ENCODE peak calls at places on chromosomes 6 and 20, in eight cellular contexts. R is AG09309, L is stomach, N is GM04503, Y is HT1080, O is dorsolateral prefrontal cortex, K is SJSA1, A is GM04504. U is an unnamed sample.

GRCh38 chr6:135233676-135234491 is 52.8 kb downstream of the MYB start:
- DNase-seq in R (no peak), L (no peak), N (no peak), Y (no peak), O (no peak), K (no peak), A (no peak), U (no peak)

GRCh38 chr20:36318166-36318565 is 12.0 kb downstream of the DLGAP4 start:
- DNase-seq in R (no peak), L (no peak), N (no peak), Y (no peak), O (no peak), K (no peak), A (no peak), U (no peak)

GRCh38 chr6:160102956-160103824 is 18.4 kb upstream of the SLC22A1 start:
- DNase-seq in R (no peak), L (no peak), N (no peak), Y (peak), O (no peak), K (no peak), A (peak), U (no peak)

GRCh38 chr20:54146672-54147071 is 27.1 kb downstream of the CYP24A1 start:
- DNase-seq in R (no peak), L (no peak), N (no peak), Y (no peak), O (no peak), K (no peak), A (no peak), U (no peak)

GRCh38 chr6:3410385-3411360 is 46.2 kb downstream of the SLC22A23 start:
- DNase-seq in R (no peak), L (peak), N (no peak), Y (peak), O (peak), K (peak), A (no peak), U (peak)

GRCh38 chr6:446418-447366 is 55.1 kb downstream of the IRF4 start:
- DNase-seq in R (no peak), L (no peak), N (no peak), Y (peak), O (no peak), K (no peak), A (no peak), U (no peak)

GRCh38 chr6:134217516-134218140 is 100.3 kb downstream of the SGK1 start:
- DNase-seq in R (no peak), L (no peak), N (peak), Y (no peak), O (no peak), K (no peak), A (peak), U (no peak)

GRCh38 chr6:25172819-25173218 is 106.4 kb upstream of the CARMIL1 start:
- DNase-seq in R (peak), L (no peak), N (peak), Y (peak), O (no peak), K (peak), A (peak), U (peak)

GRCh38 chr6:124132256-124132655 is 328.6 kb downstream of the NKAIN2 start:
- DNase-seq in R (no peak), L (no peak), N (no peak), Y (peak), O (no peak), K (no peak), A (no peak), U (peak)

GRCh38 chr20:37365760-37366638 is 20.1 kb downstream of the SRC start:
- DNase-seq in R (no peak), L (no peak), N (no peak), Y (no peak), O (no peak), K (no peak), A (no peak), U (no peak)

GRCh38 chr6:135235716-135236115 is 54.6 kb downstream of the MYB start:
- DNase-seq in R (no peak), L (no peak), N (no peak), Y (no peak), O (no peak), K (no peak), A (no peak), U (no peak)

GRCh38 chr20:33438481-33438880 is 5.1 kb downstream of the SNTA1 start:
- DNase-seq in R (no peak), L (no peak), N (no peak), Y (no peak), O (no peak), K (no peak), A (no peak), U (no peak)

GRCh38 chr6:12291785-12292604 is 1.8 kb downstream of the EDN1 start:
- DNase-seq in R (no peak), L (peak), N (peak), Y (peak), O (no peak), K (no peak), A (no peak), U (peak)

GRCh38 chr20:39874049-39874893 is 814.8 kb downstream of the MAFB start:
- DNase-seq in R (no peak), L (peak), N (no peak), Y (peak), O (no peak), K (peak), A (peak), U (peak)

GRCh38 chr20:50172347-50173013 is 18.1 kb upstream of the CEBPB start:
- DNase-seq in R (no peak), L (peak), N (peak), Y (peak), O (peak), K (no peak), A (no peak), U (peak)

GRCh38 chr20:4135385-4136077 is 120.2 kb upstream of the RNF24 start:
- DNase-seq in R (peak), L (peak), N (peak), Y (peak), O (no peak), K (peak), A (peak), U (peak)

GRCh38 chr6:113654396-113654795 is 202.7 kb upstream of the MARCKS start:
- DNase-seq in R (no peak), L (peak), N (no peak), Y (peak), O (peak), K (peak), A (no peak), U (peak)

GRCh38 chr6:155001482-155001881 is 6.4 kb downstream of the TIAM2 start:
- DNase-seq in R (no peak), L (no peak), N (no peak), Y (no peak), O (no peak), K (no peak), A (no peak), U (peak)

GRCh38 chr6:163383912-163384311 is 30.6 kb upstream of the QKI start:
- DNase-seq in R (no peak), L (no peak), N (no peak), Y (peak), O (no peak), K (no peak), A (no peak), U (peak)

GRCh38 chr6:35044771-35045275 is 96.3 kb downstream of the TCP11 start:
- DNase-seq in R (no peak), L (no peak), N (no peak), Y (peak), O (no peak), K (no peak), A (no peak), U (no peak)

GRCh38 chr6:133042550-133043120 is 198.5 kb upstream of the EYA4 start:
- DNase-seq in R (no peak), L (no peak), N (no peak), Y (no peak), O (no peak), K (no peak), A (no peak), U (no peak)

GRCh38 chr20:53174454-53174853 is 202.3 kb downstream of the TSHZ2 start:
- DNase-seq in R (no peak), L (no peak), N (no peak), Y (no peak), O (no peak), K (no peak), A (no peak), U (no peak)

GRCh38 chr20:64064145-64064698 is 1.2 kb downstream of the TCEA2 start:
- DNase-seq in R (no peak), L (peak), N (no peak), Y (peak), O (no peak), K (peak), A (peak), U (peak)

GRCh38 chr6:3281669-3282460 is 23.1 kb downstream of the PSMG4 start:
- DNase-seq in R (peak), L (no peak), N (peak), Y (peak), O (peak), K (no peak), A (peak), U (peak)

GRCh38 chr6:164928366-164929154 is 380.8 kb downstream of the C6orf118 start:
- DNase-seq in R (no peak), L (no peak), N (no peak), Y (no peak), O (peak), K (no peak), A (no peak), U (peak)

GRCh38 chr6:109008061-109008460 is 86.6 kb downstream of the SESN1 start:
- DNase-seq in R (no peak), L (no peak), N (no peak), Y (no peak), O (no peak), K (no peak), A (no peak), U (no peak)

GRCh38 chr20:719816-720215 is 44.2 kb upstream of the SCRT2 start:
- DNase-seq in R (no peak), L (no peak), N (no peak), Y (no peak), O (no peak), K (no peak), A (no peak), U (no peak)

GRCh38 chr6:72861935-72862432 is 240.1 kb downstream of the KCNQ5 start:
- DNase-seq in R (peak), L (no peak), N (peak), Y (peak), O (no peak), K (no peak), A (peak), U (peak)

GRCh38 chr6:167663784-167664432 is 162.8 kb upstream of the AFDN start:
- DNase-seq in R (no peak), L (peak), N (no peak), Y (no peak), O (no peak), K (no peak), A (no peak), U (no peak)

GRCh38 chr6:158233214-158233795 is 65.2 kb downstream of the GTF2H5 start:
- DNase-seq in R (no peak), L (no peak), N (no peak), Y (no peak), O (no peak), K (no peak), A (no peak), U (no peak)

GRCh38 chr20:37095108-37095608 is 639 bp downstream of the RBL1 start:
- DNase-seq in R (no peak), L (no peak), N (no peak), Y (no peak), O (peak), K (no peak), A (no peak), U (no peak)

GRCh38 chr20:61267241-61267640 is 15.2 kb downstream of the CDH4 start:
- DNase-seq in R (no peak), L (no peak), N (no peak), Y (no peak), O (no peak), K (no peak), A (no peak), U (no peak)

GRCh38 chr6:100856146-100856545 is 25.0 kb downstream of the ASCC3 start:
- DNase-seq in R (no peak), L (no peak), N (no peak), Y (no peak), O (no peak), K (no peak), A (no peak), U (no peak)

GRCh38 chr6:70686548-70687133 is 19.0 kb downstream of the SMAP1 start:
- DNase-seq in R (no peak), L (no peak), N (no peak), Y (peak), O (no peak), K (no peak), A (no peak), U (peak)

GRCh38 chr6:131929227-131929626 is 21.9 kb downstream of the CCN2 start:
- DNase-seq in R (no peak), L (no peak), N (no peak), Y (no peak), O (no peak), K (no peak), A (no peak), U (no peak)

GRCh38 chr6:130239755-130240154 is 17.0 kb upstream of the SAMD3 start:
- DNase-seq in R (no peak), L (no peak), N (no peak), Y (no peak), O (no peak), K (no peak), A (no peak), U (peak)

GRCh38 chr6:16681260-16681873 is 79.9 kb downstream of the ATXN1 start:
- DNase-seq in R (peak), L (no peak), N (peak), Y (peak), O (no peak), K (peak), A (peak), U (peak)